ENCODE peak calls at places on chromosomes 7 and 10, in four cellular contexts. A is endodermal cell, Z is activated T-cell treated with anti-CD3 and anti-CD28 coated beads for 4 hours, X is globus pallidus. T is an unnamed sample.

GRCh38 chr7:80498481-80499349 is 13.1 kb downstream of the GNAT3 start:
- DNase-seq in X (no peak), Z (no peak), A (no peak), T (no peak)

GRCh38 chr10:74674892-74675291 is 151.5 kb upstream of the KAT6B start:
- DNase-seq in X (no peak), A (no peak), Z (no peak), T (no peak)

GRCh38 chr7:22001345-22002004 is 55.8 kb upstream of the CDCA7L start:
- DNase-seq in X (peak), Z (peak), A (no peak), T (no peak)

GRCh38 chr10:43043342-43043772 is 33.5 kb upstream of the RET start:
- DNase-seq in A (peak), X (no peak), Z (no peak), T (no peak)

GRCh38 chr10:70475661-70476060 is 2.9 kb upstream of the PALD1 start:
- DNase-seq in Z (no peak), X (no peak), A (no peak), T (no peak)

GRCh38 chr7:18216270-18216669 is 188.6 kb upstream of the PRPS1L1 start:
- DNase-seq in A (no peak), X (no peak), Z (no peak), T (no peak)

GRCh38 chr10:23081156-23081833 is 14.1 kb upstream of the MSRB2 start:
- DNase-seq in Z (no peak), X (no peak), A (no peak), T (no peak)

GRCh38 chr7:11125160-11125559 is 151.5 kb downstream of the PHF14 start:
- DNase-seq in Z (no peak), X (no peak), A (no peak), T (no peak)

GRCh38 chr7:100865971-100866720 is 1.0 kb upstream of the TRIP6 start:
- DNase-seq in A (peak), X (peak), Z (no peak), T (no peak)

GRCh38 chr10:101353692-101354583 is at the start of gene BTRC:
- DNase-seq in Z (peak), X (peak), A (peak), T (peak)

GRCh38 chr10:132110091-132110490 is 44.3 kb downstream of the JAKMIP3 start:
- DNase-seq in Z (no peak), A (peak), X (no peak), T (no peak)

GRCh38 chr10:48523212-48523819 is 81.6 kb downstream of the ARHGAP22 start:
- DNase-seq in A (peak), Z (no peak), X (no peak), T (no peak)

GRCh38 chr10:123451206-123451605 is 214.9 kb upstream of the GPR26 start:
- DNase-seq in X (no peak), Z (no peak), A (no peak), T (no peak)

GRCh38 chr7:123537026-123537642 is 2.7 kb upstream of the IQUB start:
- DNase-seq in Z (no peak), X (peak), A (no peak), T (no peak)

GRCh38 chr10:116702165-116702564 is 40.2 kb downstream of the HSPA12A start:
- DNase-seq in A (no peak), X (no peak), Z (no peak), T (no peak)

GRCh38 chr7:99693427-99694200 is 13.8 kb upstream of the CYP3A5 start:
- DNase-seq in Z (no peak), X (no peak), A (peak), T (peak)

GRCh38 chr10:101444058-101444457 is 90.1 kb downstream of the BTRC start:
- DNase-seq in X (no peak), Z (no peak), A (no peak), T (no peak)

GRCh38 chr7:25519962-25520562 is 291.8 kb upstream of the NPVF start:
- DNase-seq in A (no peak), X (no peak), Z (no peak), T (no peak)

GRCh38 chr7:131225619-131226101 is 102.0 kb upstream of the MKLN1 start:
- DNase-seq in Z (no peak), A (no peak), X (peak), T (no peak)

GRCh38 chr10:2978111-2978510 is 89.2 kb upstream of the PFKP start:
- DNase-seq in Z (no peak), A (no peak), X (peak), T (no peak)